ENCODE peak calls at places on chromosomes 13 and 19, in ten cellular contexts. Y, R, K, F, B, U, O, V, G and M are unnamed samples.

GRCh38 chr13:113648218-113648615 is 9.8 kb downstream of the ATP4B start:
- DNase-seq in O (no peak), G (peak), Y (no peak), B (no peak), K (no peak), R (no peak), V (no peak), U (no peak), F (no peak), M (peak)

GRCh38 chr13:31201341-31202024 is 1.7 kb downstream of the B3GLCT start:
- DNase-seq in V (peak), R (no peak), G (no peak), K (no peak), Y (no peak), O (no peak), F (no peak), B (peak), U (peak), M (no peak)

GRCh38 chr13:40152145-40152544 is 496.7 kb downstream of the COG6 start:
- DNase-seq in U (no peak), V (peak), R (peak), B (peak), F (no peak), O (no peak), G (no peak), K (no peak), Y (no peak), M (no peak)

GRCh38 chr19:35038623-35039512 is 2.7 kb upstream of the HPN start:
- DNase-seq in U (no peak), G (peak), F (no peak), K (no peak), O (no peak), Y (no peak), R (no peak), V (no peak), B (no peak), M (no peak)

GRCh38 chr19:2540251-2540645 is 64.3 kb downstream of the GADD45B start:
- DNase-seq in V (no peak), O (no peak), K (no peak), G (no peak), R (no peak), F (no peak), Y (no peak), B (no peak), U (no peak), M (no peak)

GRCh38 chr13:50629497-50629896 is 214.0 kb downstream of the DLEU7 start:
- DNase-seq in U (no peak), R (no peak), B (peak), O (no peak), G (no peak), K (no peak), V (no peak), F (no peak), Y (no peak), M (no peak)

GRCh38 chr13:99916366-99917103 is 55.0 kb downstream of the ZIC5 start:
- DNase-seq in R (no peak), B (peak), V (peak), O (no peak), U (no peak), F (peak), Y (peak), K (no peak), G (no peak), M (no peak)

GRCh38 chr13:59230484-59231264 is 933.1 kb downstream of the DIAPH3 start:
- DNase-seq in Y (no peak), B (peak), F (no peak), R (no peak), V (no peak), U (peak), G (no peak), K (no peak), O (no peak), M (no peak)